ENCODE peak calls at places on chromosomes 5 and 9, in six cellular contexts. T is fibroblast of pulmonary artery, L is HL-60, N is AG09309, Q is MM.1S, X is Panc1. D is an unnamed sample.

GRCh38 chr5:101679816-101680215 is 616.3 kb downstream of the SLCO4C1 start:
- DNase-seq in X (no peak), N (no peak), T (peak), Q (no peak), L (peak), D (peak)

GRCh38 chr9:92984976-92985375 is 37.7 kb downstream of the FGD3 start:
- DNase-seq in N (no peak), L (no peak), T (no peak), X (no peak), Q (no peak), D (no peak)

GRCh38 chr9:84145780-84146179 is 165.2 kb downstream of the RMI1 start:
- DNase-seq in Q (no peak), T (no peak), N (no peak), X (no peak), L (no peak), D (no peak)

GRCh38 chr9:113558632-113559502 is 95.3 kb downstream of the RGS3 start:
- DNase-seq in N (no peak), Q (no peak), X (no peak), T (peak), L (no peak), D (no peak)

GRCh38 chr5:172009536-172010270 is 3.3 kb upstream of the FBXW11 start:
- DNase-seq in N (no peak), L (no peak), Q (no peak), T (no peak), X (no peak), D (no peak)

GRCh38 chr5:135498662-135498995 is 37.1 kb downstream of the NEUROG1 start:
- DNase-seq in X (no peak), Q (no peak), N (no peak), L (no peak), T (no peak), D (no peak)

GRCh38 chr9:4196376-4196775 is 103.5 kb downstream of the GLIS3 start:
- DNase-seq in N (no peak), Q (no peak), X (no peak), L (no peak), T (no peak), D (no peak)

GRCh38 chr9:74379718-74380117 is 117.4 kb upstream of the RORB start:
- DNase-seq in L (no peak), N (no peak), Q (peak), X (peak), T (no peak), D (peak)

GRCh38 chr9:89489548-89490527 is 8.1 kb downstream of the SEMA4D start:
- DNase-seq in X (no peak), Q (no peak), L (no peak), N (no peak), T (no peak), D (no peak)

GRCh38 chr9:93569775-93570174 is 6.6 kb upstream of the PHF2 start:
- DNase-seq in Q (no peak), X (no peak), L (peak), T (no peak), N (no peak), D (no peak)

GRCh38 chr5:107170620-107171019 is 500.1 kb downstream of the EFNA5 start:
- DNase-seq in X (no peak), N (no peak), Q (no peak), T (no peak), L (no peak), D (no peak)

GRCh38 chr9:117354252-117354847 is 60.5 kb downstream of the ASTN2 start:
- DNase-seq in Q (no peak), T (no peak), X (no peak), L (no peak), N (no peak), D (no peak)

GRCh38 chr5:150513375-150514309 is 5.7 kb downstream of the NDST1 start:
- DNase-seq in Q (no peak), N (no peak), L (peak), X (no peak), T (no peak), D (no peak)

GRCh38 chr5:140360681-140361479 is 886 bp downstream of the SLC4A9 start:
- DNase-seq in N (no peak), X (no peak), L (no peak), Q (no peak), T (no peak), D (no peak)

GRCh38 chr5:140360101-140360500 is at the start of gene SLC4A9:
- DNase-seq in Q (no peak), T (no peak), N (no peak), L (no peak), X (no peak), D (no peak)

GRCh38 chr5:140356878-140357730 is 2.9 kb upstream of the SLC4A9 start:
- DNase-seq in Q (peak), N (no peak), X (no peak), T (no peak), L (no peak), D (no peak)

GRCh38 chr5:140357731-140358093 is 2.3 kb upstream of the SLC4A9 start:
- DNase-seq in Q (peak), L (peak), N (peak), T (peak), X (peak), D (no peak)

GRCh38 chr5:140358738-140359310 is 1.2 kb upstream of the SLC4A9 start:
- DNase-seq in X (no peak), L (no peak), T (peak), N (no peak), Q (no peak), D (no peak)
- TF ChIP-seq CTCF in X (peak), L (no peak), T (peak), N (peak), Q (peak), D (peak)

GRCh38 chr5:1104327-1105006 is 7.4 kb downstream of the SLC12A7 start:
- DNase-seq in N (no peak), Q (no peak), L (peak), T (no peak), X (no peak), D (no peak)

GRCh38 chr5:1100652-1101574 is 10.9 kb downstream of the SLC12A7 start:
- DNase-seq in T (no peak), N (no peak), L (no peak), X (no peak), Q (no peak), D (no peak)

GRCh38 chr5:1101991-1102713 is 9.7 kb downstream of the SLC12A7 start:
- DNase-seq in N (no peak), X (no peak), L (no peak), Q (no peak), T (peak), D (no peak)

GRCh38 chr5:1103505-1104326 is 8.1 kb downstream of the SLC12A7 start:
- DNase-seq in T (no peak), L (peak), Q (no peak), X (no peak), N (no peak), D (no peak)

DNA sequence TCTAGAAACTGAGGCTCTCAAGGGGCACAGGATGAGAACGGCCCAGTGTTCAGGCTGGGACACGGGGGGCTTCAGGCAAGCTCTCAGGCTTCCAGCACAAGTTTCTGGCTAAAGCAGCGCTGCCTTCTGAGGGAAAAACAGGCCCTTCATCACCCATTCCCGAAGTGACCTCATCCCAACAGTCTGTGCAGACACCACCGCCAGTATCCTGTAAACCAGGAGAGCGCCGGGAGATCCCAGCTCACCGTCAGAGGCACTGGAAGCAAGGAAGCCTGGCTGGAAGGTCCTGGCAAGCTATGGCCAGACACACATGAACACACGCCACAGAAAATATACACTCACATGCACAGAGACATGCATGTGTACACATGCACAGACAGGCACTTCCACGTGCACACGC is 8.8 kb downstream of the SLC12A7 start:
- DNase-seq in Q (no peak), N (no peak), L (no peak), T (no peak), X (no peak), D (no peak)
- H3K4me3 ChIP-seq in Q (no peak), N (no peak), L (no peak), T (no peak), X (peak), D (peak)

GRCh38 chr5:126868338-126868737 is 91.4 kb downstream of the LMNB1 start:
- DNase-seq in N (no peak), X (no peak), L (no peak), Q (no peak), T (no peak), D (no peak)
- TF ChIP-seq CTCF in N (no peak), X (no peak), L (no peak), Q (no peak), T (no peak), D (no peak)

GRCh38 chr9:121498150-121498486 is 1.5 kb downstream of the GGTA1 start:
- DNase-seq in T (peak), X (peak), N (peak), Q (peak), L (peak), D (peak)
- H3K4me3 ChIP-seq in T (no peak), X (peak), N (no peak), Q (peak), L (peak), D (peak)

DNA sequence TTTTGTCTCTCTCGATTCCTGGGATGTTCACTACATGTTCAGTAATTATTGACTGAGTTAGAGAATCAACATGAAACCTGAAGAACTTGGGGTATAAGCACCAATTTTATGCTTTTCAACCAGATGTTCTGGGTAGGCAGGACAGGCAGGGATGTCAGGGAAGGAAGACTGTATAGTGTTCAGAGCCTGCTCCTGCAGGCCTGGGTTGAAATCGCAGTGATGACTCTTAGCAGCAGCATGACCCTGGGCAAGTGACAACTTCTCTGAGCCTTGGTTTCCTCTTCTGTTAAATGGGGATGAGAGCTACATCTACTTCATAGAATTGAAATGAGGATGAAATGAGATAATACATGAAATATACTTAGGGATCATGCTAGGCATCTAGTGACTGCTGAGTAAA is 29.7 kb upstream of the PANK3 start:
- DNase-seq in T (no peak), Q (no peak), L (no peak), X (no peak), N (no peak), D (no peak)
- TF ChIP-seq CTCF in T (no peak), Q (no peak), L (no peak), X (peak), N (no peak), D (no peak)

DNA sequence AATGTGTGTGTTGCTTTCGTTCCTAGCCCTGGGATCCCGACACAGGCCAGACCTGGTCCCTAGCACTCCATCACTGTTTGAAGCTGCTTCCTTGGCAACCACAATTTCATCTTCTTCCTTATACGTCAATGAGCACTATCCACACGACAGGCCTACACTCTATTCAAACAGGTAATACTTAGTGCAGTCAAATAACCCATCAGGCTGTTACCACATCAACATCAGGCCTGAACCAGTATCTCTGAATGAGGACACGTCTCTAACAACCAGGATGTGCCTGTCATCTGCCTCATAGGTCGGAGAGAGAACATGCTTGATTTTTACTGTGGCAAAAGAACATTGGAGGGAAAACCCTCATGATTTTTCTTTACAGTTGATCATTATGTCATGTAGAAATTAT is 73.3 kb downstream of the PRKACG start:
- DNase-seq in N (no peak), X (no peak), T (no peak), L (no peak), Q (no peak), D (no peak)
- H3K4me3 ChIP-seq in N (no peak), X (no peak), T (no peak), L (no peak), Q (no peak), D (no peak)

GRCh38 chr5:71697967-71698366 is 21.1 kb upstream of the CARTPT start:
- DNase-seq in X (no peak), Q (no peak), L (no peak), T (no peak), N (no peak), D (no peak)
- TF ChIP-seq CTCF in X (peak), Q (no peak), L (no peak), T (peak), N (peak), D (peak)

DNA sequence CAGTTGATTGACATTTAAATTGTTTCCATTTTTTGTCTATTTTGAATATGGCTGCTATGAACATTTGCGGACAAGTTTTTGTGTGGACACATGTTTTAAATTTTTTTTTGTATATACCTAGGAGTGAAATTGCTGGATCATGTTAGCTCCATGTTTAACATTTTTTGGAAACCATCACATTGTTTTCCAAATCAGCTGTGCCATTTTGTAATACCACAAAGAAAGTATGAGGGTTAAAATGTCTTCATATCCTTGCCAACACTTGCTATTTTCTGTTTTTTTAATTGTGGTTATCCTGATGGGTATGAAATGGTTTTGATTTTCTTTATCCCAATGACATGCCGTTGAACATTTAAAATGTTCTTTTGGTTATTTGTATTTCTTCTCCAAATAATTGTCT is 52.1 kb downstream of the CARTPT start:
- DNase-seq in Q (no peak), L (no peak), X (no peak), T (no peak), N (no peak), D (no peak)
- H3K4me3 ChIP-seq in Q (no peak), L (no peak), X (no peak), T (no peak), N (no peak), D (no peak)

DNA sequence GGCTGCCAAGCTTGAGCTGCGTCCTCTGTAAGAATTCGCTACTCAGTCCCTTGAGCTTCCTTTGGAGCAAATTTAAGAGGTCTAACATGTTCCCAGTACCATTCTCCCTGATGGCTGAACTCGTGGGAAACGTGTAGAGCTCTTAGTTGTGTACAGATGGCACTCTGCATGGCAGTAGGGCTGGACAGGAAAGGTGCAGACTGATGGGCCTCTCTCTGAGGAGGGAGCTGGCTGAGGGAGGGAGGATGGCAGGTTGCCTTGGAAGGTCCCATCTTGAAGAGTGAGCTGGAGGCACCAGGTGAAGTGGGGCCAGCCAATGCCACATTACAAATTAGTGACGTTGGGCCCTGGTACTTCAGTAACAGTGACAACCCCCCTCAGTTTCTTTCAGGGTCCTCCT is 495.3 kb downstream of the CCDC171 start:
- DNase-seq in T (no peak), Q (no peak), N (no peak), X (no peak), L (no peak), D (no peak)
- TF ChIP-seq CTCF in T (no peak), Q (no peak), N (no peak), X (no peak), L (no peak), D (no peak)